ENCODE peak calls at places on chromosome 2, in nine cellular contexts. W is activated T-cell treated with anti-CD3 and anti-CD28 coated beads for 4 hours; H is left colon; L is GM20000; A is CD8-positive, alpha-beta memory T cell; G is fibroblast of villous mesenchyme; K is neural progenitor cell; U is GM23248; X is kidney tubule cell. R is an unnamed sample.
A peak's percentile ranks its signal among the peaks of the same experiment; 100 is the strongest.

GRCh38 chr2:162113771-162114168 is 38.3 kb downstream of the GCG start:
- DNase-seq in W (no peak), H (no peak), L (no peak), A (no peak), G (peak; percentile 91), K (no peak), U (peak; percentile 76), X (peak; percentile 70), R (peak; percentile 93)

GRCh38 chr2:35973132-35973736 is 382.3 kb upstream of the CRIM1 start:
- DNase-seq in W (no peak), H (peak; percentile 9), L (peak; percentile 6), A (no peak), G (peak; percentile 5), K (peak; percentile 65), U (peak; percentile 57), X (peak; percentile 57), R (peak; percentile 18)

GRCh38 chr2:220779918-220780317 is 792.2 kb downstream of the EPHA4 start:
- DNase-seq in W (no peak), H (no peak), L (no peak), A (no peak), G (peak; percentile 46), K (no peak), U (peak; percentile 82), X (peak; percentile 38), R (peak; percentile 75)

GRCh38 chr2:45962522-45962921 is 311.0 kb downstream of the PRKCE start:
- DNase-seq in W (no peak), H (peak; percentile 29), L (no peak), A (no peak), G (peak; percentile 51), K (no peak), U (peak; percentile 95), X (peak; percentile 64), R (no peak)

GRCh38 chr2:64062840-64063239 is 43.6 kb upstream of the VPS54 start:
- DNase-seq in W (no peak), H (no peak), L (no peak), A (no peak), G (peak; percentile 54), K (no peak), U (peak; percentile 59), X (peak; percentile 56), R (peak; percentile 59)

GRCh38 chr2:238128061-238129040 is 10.1 kb upstream of the KLHL30 start:
- DNase-seq in W (no peak), H (no peak), L (no peak), A (no peak), G (no peak), K (no peak), U (no peak), X (no peak), R (no peak)

GRCh38 chr2:159996792-159997546 is 65.4 kb downstream of the PLA2R1 start:
- DNase-seq in W (no peak), H (no peak), L (no peak), A (no peak), G (peak; percentile 19), K (no peak), U (peak; percentile 51), X (peak; percentile 38), R (peak; percentile 48)

GRCh38 chr2:23549821-23550535 is 165.0 kb downstream of the KLHL29 start:
- DNase-seq in W (no peak), H (no peak), L (no peak), A (no peak), G (no peak), K (no peak), U (peak; percentile 59), X (no peak), R (no peak)